ENCODE peak calls at places on chromosomes 4 and X, in seven cellular contexts. K is activated CD8-positive, alpha-beta memory T cell treated with anti-CD3 and anti-CD28 coated beads for 48 hours; M is SW480; S is astrocyte; L is activated CD4-positive, alpha-beta T cell treated with anti-CD3 and anti-CD28 coated beads, Interleukin-2, amount 10 ng/mL, durations not matched to agents 7 days and 5 days; G is activated CD4-positive, CD25-positive, alpha-beta regulatory T cell treated with anti-CD3 and anti-CD28 coated beads, Interleukin-2, amount 50 U/mL, for 72 hours; F is activated B cell treated with CpG ODN at 0.5 μM for 24 hours. O is an unnamed sample.

GRCh38 chrX:71254092-71254941 is at the start of gene ZMYM3:
- DNase-seq in K (peak), M (peak), S (peak), L (peak), F (peak), G (peak), O (peak)

GRCh38 chr4:174365018-174365587 is 81.4 kb downstream of the CEP44 start:
- DNase-seq in L (peak), G (no peak), M (no peak), S (peak), K (no peak), F (no peak), O (no peak)

GRCh38 chr4:8451440-8452182 is 11.0 kb downstream of the TRMT44 start:
- DNase-seq in L (no peak), M (no peak), G (no peak), F (no peak), K (no peak), S (no peak), O (no peak)

GRCh38 chr4:86300516-86300915 is 59.3 kb downstream of the MAPK10 start:
- DNase-seq in S (peak), L (no peak), K (no peak), M (no peak), F (no peak), G (no peak), O (no peak)

GRCh38 chrX:35076061-35076460 is 133.5 kb downstream of the FAM47B start:
- DNase-seq in G (no peak), F (no peak), M (no peak), L (no peak), S (no peak), K (no peak), O (no peak)

GRCh38 chrX:65502618-65503017 is 32.0 kb downstream of the LAS1L start:
- DNase-seq in S (no peak), G (no peak), L (no peak), K (no peak), F (no peak), M (no peak), O (no peak)

GRCh38 chr4:54368861-54369260 is 139.8 kb downstream of the PDGFRA start:
- DNase-seq in F (no peak), K (no peak), M (no peak), S (no peak), L (no peak), G (no peak), O (no peak)

GRCh38 chr4:70722199-70722791 is 531 bp downstream of the RUFY3 start:
- DNase-seq in G (no peak), K (peak), M (peak), L (peak), S (peak), F (no peak), O (no peak)

GRCh38 chr4:47705326-47705981 is 132.4 kb downstream of the CORIN start:
- DNase-seq in S (no peak), L (no peak), K (no peak), G (no peak), F (no peak), M (peak), O (no peak)

GRCh38 chr4:187618701-187619278 is 376.8 kb upstream of the ZFP42 start:
- DNase-seq in F (no peak), K (no peak), L (no peak), S (peak), G (no peak), M (no peak), O (no peak)